ENCODE peak calls at places on chromosomes 5 and 9, in eight cellular contexts. Y is fibroblast of lung; X is right cardiac atrium; H is HepG2; K is spleen; F is stomach; D is CD4-positive, alpha-beta memory T cell; G is DND-41. A is an unnamed sample.

GRCh38 chr5:85604786-85605185 is 1013.0 kb upstream of the COX7C start:
- DNase-seq in K (no peak), D (no peak), Y (no peak), G (no peak), F (no peak), H (no peak), X (no peak), A (no peak)

GRCh38 chr5:78364005-78364404 is 3.6 kb downstream of the SCAMP1 start:
- DNase-seq in Y (peak), H (no peak), K (no peak), F (no peak), D (no peak), X (no peak), G (no peak), A (no peak)

GRCh38 chr5:145233461-145233860 is 601.7 kb downstream of the PRELID2 start:
- DNase-seq in G (no peak), D (no peak), H (no peak), Y (no peak), F (no peak), K (no peak), X (no peak), A (no peak)

GRCh38 chr9:79976501-79977444 is 405.0 kb downstream of the TLE4 start:
- DNase-seq in G (no peak), X (no peak), F (no peak), H (no peak), D (no peak), Y (no peak), K (no peak), A (no peak)

GRCh38 chr5:29016067-29016466 is 1977.7 kb upstream of the CDH9 start:
- DNase-seq in G (no peak), F (no peak), X (no peak), K (no peak), H (no peak), Y (no peak), D (no peak), A (no peak)

GRCh38 chr5:157523976-157524375 is 51.6 kb downstream of the ADAM19 start:
- DNase-seq in Y (no peak), K (no peak), X (no peak), G (no peak), H (no peak), D (no peak), F (no peak), A (no peak)

GRCh38 chr5:31819926-31820516 is 181.1 kb downstream of the PDZD2 start:
- DNase-seq in K (no peak), F (no peak), G (no peak), D (no peak), X (no peak), Y (no peak), H (no peak), A (no peak)

GRCh38 chr5:16417392-16418074 is 48.1 kb downstream of the ZNF622 start:
- DNase-seq in Y (no peak), K (no peak), H (no peak), F (no peak), D (no peak), G (no peak), X (no peak), A (no peak)

GRCh38 chr5:1445313-1445894 is at the start of gene SLC6A3:
- DNase-seq in X (no peak), F (peak), H (no peak), K (no peak), D (no peak), Y (no peak), G (no peak), A (no peak)

GRCh38 chr5:17012289-17012688 is 76.2 kb upstream of the MYO10 start:
- DNase-seq in Y (no peak), G (no peak), K (no peak), X (no peak), H (no peak), D (no peak), F (no peak), A (peak)

GRCh38 chr5:39459091-39459490 is 34.3 kb upstream of the DAB2 start:
- DNase-seq in Y (peak), X (no peak), H (no peak), G (no peak), D (no peak), F (no peak), K (no peak), A (no peak)

GRCh38 chr9:120445974-120446373 is 134.0 kb downstream of the CDK5RAP2 start:
- DNase-seq in F (no peak), K (no peak), H (no peak), D (peak), G (no peak), X (no peak), Y (no peak), A (peak)

GRCh38 chr5:124906339-124907097 is 160.1 kb upstream of the ZNF608 start:
- DNase-seq in F (peak), D (no peak), G (no peak), H (peak), Y (peak), X (peak), K (no peak), A (no peak)

GRCh38 chr9:116152390-116152789 is 1.2 kb upstream of the PAPPA start:
- DNase-seq in K (no peak), D (no peak), G (no peak), H (peak), F (no peak), Y (peak), X (no peak), A (no peak)

DNA sequence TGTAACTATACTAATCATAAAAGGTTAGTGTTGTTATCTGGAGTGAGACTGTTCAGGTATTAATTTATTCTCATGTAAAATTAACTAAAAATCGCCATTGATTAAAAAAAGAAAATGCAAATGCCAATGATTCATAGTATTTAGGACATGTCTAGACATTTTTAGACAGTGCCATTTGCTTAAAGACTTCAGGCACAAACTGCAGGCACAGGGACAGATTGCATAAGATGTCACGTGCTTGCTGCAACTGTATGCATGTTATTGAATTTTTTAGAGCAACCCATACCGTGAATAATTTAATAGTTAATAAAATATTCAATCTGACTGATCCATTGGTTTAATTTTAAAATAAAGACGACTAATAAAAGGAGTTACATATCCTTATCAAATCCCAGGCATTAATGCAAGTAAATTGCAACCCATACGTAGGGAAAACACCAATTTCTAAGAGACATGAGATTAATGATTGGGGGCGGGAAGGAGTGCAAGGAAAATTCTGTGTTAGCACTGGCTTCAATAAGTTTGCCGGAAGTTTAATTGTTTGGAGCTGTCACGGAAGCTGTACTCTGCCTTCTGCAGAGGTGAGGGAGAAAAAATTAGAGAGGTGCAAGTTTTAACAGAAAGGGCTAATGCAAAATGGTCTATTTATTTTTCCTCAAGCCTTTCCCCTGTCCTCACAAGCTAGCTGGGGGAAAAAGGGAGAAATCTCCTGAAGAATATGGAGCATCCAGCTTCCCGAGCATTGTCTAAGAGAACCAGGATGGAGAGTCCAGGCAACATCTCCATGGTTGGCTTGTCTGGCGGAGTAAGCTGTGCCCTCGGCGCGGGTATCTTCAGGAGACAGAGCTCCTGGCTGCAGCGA is 2.9 kb downstream of the EDIL3 start:
- DNase-seq in Y (peak), F (no peak), K (no peak), H (no peak), X (no peak), D (no peak), G (no peak), A (peak)
- H3K27ac ChIP-seq in Y (peak), F (peak), K (no peak), H (no peak), X (no peak), D (no peak), G (no peak), A (no peak)

GRCh38 chr5:119402555-119402954 is 46.7 kb downstream of the TNFAIP8 start:
- DNase-seq in Y (no peak), D (no peak), G (no peak), K (no peak), X (no peak), H (no peak), F (no peak), A (no peak)
- H3K27ac ChIP-seq in Y (no peak), D (no peak), G (no peak), K (no peak), X (no peak), H (no peak), F (no peak), A (no peak)

GRCh38 chr9:37575511-37575914 is 667 bp downstream of the FBXO10 start:
- DNase-seq in K (no peak), F (no peak), Y (no peak), G (no peak), D (no peak), H (no peak), X (no peak), A (no peak)
- H3K27ac ChIP-seq in K (peak), F (peak), Y (peak), G (no peak), D (peak), H (no peak), X (peak), A (no peak)

DNA sequence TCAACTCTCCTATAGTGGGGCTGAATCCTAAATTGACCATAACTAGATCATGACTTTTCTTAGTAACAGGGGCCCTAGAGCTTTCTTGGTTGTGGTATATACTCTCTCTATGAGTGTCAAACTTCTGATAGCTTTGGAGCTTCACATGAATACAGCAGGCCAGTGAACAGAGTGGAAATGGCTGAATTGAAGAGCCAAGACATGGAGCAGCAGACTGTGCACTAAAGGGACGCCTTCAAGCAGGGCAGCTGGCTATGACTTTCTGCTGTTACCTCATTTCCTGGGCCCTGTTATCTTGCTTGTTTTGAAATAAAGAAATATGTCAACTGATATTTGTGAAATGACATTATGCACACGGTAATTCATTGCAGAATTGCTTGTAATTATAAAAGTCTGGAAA is 16.4 kb downstream of the CDO1 start:
- DNase-seq in X (no peak), Y (no peak), F (no peak), D (no peak), G (no peak), K (no peak), H (no peak), A (no peak)
- H3K27ac ChIP-seq in X (no peak), Y (no peak), F (no peak), D (no peak), G (no peak), K (no peak), H (no peak), A (no peak)

DNA sequence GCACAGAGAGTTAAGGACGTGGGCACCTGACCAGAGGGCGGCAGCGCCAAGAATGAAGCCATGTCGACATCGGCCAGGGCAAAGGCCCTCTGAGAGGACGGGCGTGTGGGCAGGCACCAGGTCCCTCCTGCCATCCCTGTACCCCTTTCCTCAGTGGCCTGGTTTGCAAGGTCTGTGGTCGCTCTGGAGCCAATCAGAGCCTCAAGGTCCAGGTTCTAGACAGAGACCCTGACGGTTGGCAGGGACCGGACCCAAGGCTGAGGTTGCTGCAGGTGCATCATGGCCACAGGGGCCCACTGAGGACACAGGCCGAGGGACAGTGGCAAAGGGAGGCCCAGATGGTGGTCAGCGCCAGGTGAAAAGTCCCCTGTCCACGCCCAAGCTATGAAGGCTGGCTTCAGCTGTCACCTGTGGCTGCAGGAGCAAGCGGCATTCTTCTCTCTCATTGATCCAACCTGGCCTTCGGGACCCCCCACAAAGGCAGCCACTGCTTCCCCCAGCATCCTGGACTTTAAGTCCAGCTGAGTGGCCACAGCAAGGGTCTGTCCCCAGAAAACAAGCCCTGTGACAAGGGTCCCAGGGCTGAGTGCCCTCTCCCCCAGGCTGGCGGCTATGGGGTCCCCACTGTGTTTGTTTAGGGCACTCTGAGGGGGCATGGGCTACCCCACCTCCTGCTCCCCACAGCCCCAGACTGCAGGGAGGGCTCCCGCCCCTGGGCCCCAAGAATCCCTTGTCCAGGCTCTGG is 48.9 kb downstream of the VAV2 start:
- DNase-seq in D (no peak), F (no peak), Y (no peak), G (no peak), X (peak), H (no peak), K (peak), A (no peak)
- H3K27ac ChIP-seq in D (no peak), F (no peak), Y (no peak), G (no peak), X (no peak), H (no peak), K (no peak), A (no peak)

GRCh38 chr9:86516564-86516963 is 162.4 kb upstream of the TUT7 start:
- DNase-seq in K (no peak), D (no peak), F (no peak), G (no peak), H (no peak), Y (no peak), X (peak), A (no peak)
- H3K27ac ChIP-seq in K (no peak), D (no peak), F (no peak), G (no peak), H (no peak), Y (no peak), X (no peak), A (no peak)

DNA sequence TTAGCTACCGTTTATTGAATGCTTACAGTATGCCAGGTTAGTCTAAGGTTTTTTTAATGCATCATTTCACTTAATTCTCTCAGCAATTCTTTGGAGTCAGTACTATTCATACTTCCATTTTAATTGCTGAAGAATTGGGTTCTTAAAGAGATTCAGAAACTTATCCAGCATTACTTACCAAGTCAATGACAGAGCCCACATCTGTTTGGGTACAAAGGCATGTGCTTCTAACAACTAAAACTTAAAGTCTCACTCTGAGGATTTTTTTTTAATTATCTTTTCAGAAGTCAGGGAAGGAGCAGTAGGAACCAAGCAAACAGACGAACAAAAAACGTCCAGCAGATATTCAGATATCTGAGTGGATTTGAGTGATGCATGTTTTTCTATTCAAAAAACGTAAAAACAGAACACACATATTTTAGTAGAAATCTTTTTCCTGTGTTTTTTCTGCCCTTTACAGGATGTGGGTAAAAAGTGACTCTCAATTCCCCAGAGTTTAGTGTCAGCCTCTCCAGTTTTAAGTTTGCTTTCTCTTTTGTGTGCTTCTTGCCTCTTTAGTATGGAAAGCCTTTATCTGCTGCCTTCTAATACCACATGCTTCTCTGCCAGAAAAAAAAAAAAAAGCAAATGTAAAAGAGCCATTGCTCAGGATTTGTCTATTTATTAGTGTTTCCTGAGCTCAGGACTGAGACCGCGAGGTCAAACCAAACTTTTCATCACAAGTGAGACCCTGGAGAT is 118.0 kb downstream of the PRKACG start:
- DNase-seq in Y (no peak), X (no peak), K (no peak), H (no peak), D (peak), G (no peak), F (no peak), A (no peak)
- H3K27ac ChIP-seq in Y (no peak), X (peak), K (peak), H (no peak), D (no peak), G (peak), F (peak), A (no peak)

GRCh38 chr5:147485814-147486213 is 24.1 kb downstream of the DPYSL3 start:
- DNase-seq in D (no peak), K (no peak), H (no peak), G (no peak), F (no peak), X (no peak), Y (no peak), A (no peak)
- H3K27ac ChIP-seq in D (no peak), K (peak), H (no peak), G (no peak), F (peak), X (no peak), Y (peak), A (no peak)

GRCh38 chr5:6378128-6379023 is at the start of gene MED10:
- DNase-seq in F (peak), H (peak), G (peak), K (peak), Y (peak), X (peak), D (peak), A (peak)
- H3K27ac ChIP-seq in F (peak), H (peak), G (peak), K (peak), Y (peak), X (peak), D (peak), A (peak)

A was measured in HL-60.